ENCODE peak calls at places on chromosome X, in seven cellular contexts. W is activated gamma-delta T cell treated with anti-CD3 and anti-CD28 coated beads, Interleukin-2, amount 50 U/mL, for 16 hours; K is stimulated activated CD4-positive, alpha-beta T cell treated with anti-CD3 and anti-CD28 coated beads, Interleukin-15, amount 100 ng/mL, for 1 hour; N is fibroblast of lung; R is CD4-positive, alpha-beta T cell; X is substantia nigra; G is HT1080. F is an unnamed sample.

GRCh38 chrX:38800981-38801845 is at the start of gene MID1IP1:
- DNase-seq in G (no peak), K (peak), N (peak), W (peak), X (peak), R (peak), F (peak)

GRCh38 chrX:115689931-115690330 is 129.0 kb downstream of the PLS3 start:
- DNase-seq in K (no peak), X (no peak), N (no peak), W (no peak), R (no peak), G (no peak), F (no peak)

GRCh38 chrX:109856974-109857373 is 123.9 kb upstream of the ACSL4 start:
- DNase-seq in K (no peak), W (no peak), N (peak), R (no peak), X (no peak), G (no peak), F (peak)

GRCh38 chrX:146186540-146186939 is 368.9 kb downstream of the SLITRK2 start:
- DNase-seq in N (no peak), R (no peak), G (no peak), K (no peak), X (no peak), W (no peak), F (no peak)

GRCh38 chrX:154325541-154325940 is 29.9 kb downstream of the TKTL1 start:
- DNase-seq in G (no peak), R (no peak), K (no peak), X (no peak), W (no peak), N (peak), F (no peak)

GRCh38 chrX:17812763-17813162 is 48.3 kb downstream of the RAI2 start:
- DNase-seq in X (no peak), R (no peak), G (no peak), N (peak), W (no peak), K (no peak), F (no peak)

GRCh38 chrX:47215291-47215900 is 3.1 kb upstream of the CDK16 start:
- DNase-seq in N (no peak), X (no peak), W (no peak), G (no peak), K (no peak), R (no peak), F (no peak)

GRCh38 chrX:112849010-112849409 is 8.4 kb upstream of the AMOT start:
- DNase-seq in G (peak), R (no peak), X (no peak), W (no peak), N (no peak), K (no peak), F (no peak)

GRCh38 chrX:129144172-129145038 is 378.9 kb downstream of the SMARCA1 start:
- DNase-seq in R (no peak), X (no peak), G (no peak), K (no peak), W (no peak), N (no peak), F (no peak)

GRCh38 chrX:47637546-47638195 is 7.9 kb upstream of the CFP start:
- DNase-seq in K (no peak), W (no peak), R (no peak), N (no peak), G (no peak), X (peak), F (no peak)

GRCh38 chrX:18702362-18703195 is 4.9 kb upstream of the PPEF1 start:
- DNase-seq in R (no peak), W (no peak), X (no peak), K (no peak), G (peak), N (peak), F (no peak)

GRCh38 chrX:11193035-11193469 is 81.9 kb downstream of the HCCS start:
- DNase-seq in N (peak), W (no peak), K (no peak), X (no peak), R (no peak), G (no peak), F (no peak)